ENCODE peak calls at places on chromosomes 7 and 10, in ten cellular contexts. W is lower lobe of right lung, Z is mammary epithelial cell, D is IMR-90, M is breast epithelium, K is Panc1, E is tibial artery, O is GM06990, T is BJ, F is endodermal cell. I is an unnamed sample. For H3K36me3, the result is how much of the 10 kb centered on the place peaks cover.

GRCh38 chr10:63314020-63314419 is 151.8 kb downstream of the JMJD1C start:
- DNase-seq in E (no peak), Z (no peak), F (no peak), W (no peak), K (no peak), T (no peak), O (no peak), D (no peak), M (no peak), I (no peak)

GRCh38 chr7:23175820-23176385 is 5.9 kb upstream of the NUP42 start:
- DNase-seq in Z (no peak), O (no peak), T (no peak), E (no peak), K (no peak), F (no peak), D (no peak), W (no peak), M (no peak), I (no peak)

GRCh38 chr10:21888959-21889358 is 114.6 kb downstream of the DNAJC1 start:
- DNase-seq in E (no peak), D (no peak), O (peak), K (no peak), Z (no peak), T (no peak), F (no peak), M (no peak), W (no peak), I (no peak)

GRCh38 chr7:45171946-45172345 is 14.4 kb downstream of the RAMP3 start:
- DNase-seq in T (no peak), M (no peak), E (no peak), F (peak), D (no peak), Z (no peak), W (peak), K (no peak), O (no peak), I (peak)

GRCh38 chr7:121026577-121027111 is 38.1 kb downstream of the CPED1 start:
- DNase-seq in W (no peak), Z (no peak), K (no peak), E (no peak), F (no peak), M (no peak), O (no peak), D (no peak), T (no peak), I (no peak)

GRCh38 chr10:93208717-93209464 is 135.2 kb downstream of the CYP26A1 start:
- DNase-seq in F (no peak), O (no peak), T (no peak), W (no peak), D (peak), K (no peak), E (no peak), M (peak), Z (peak), I (no peak)

GRCh38 chr7:39202041-39202440 is 224.3 kb downstream of the POU6F2 start:
- DNase-seq in E (no peak), D (no peak), O (no peak), F (no peak), W (no peak), M (no peak), K (no peak), T (no peak), Z (no peak), I (no peak)

GRCh38 chr7:140655511-140656408 is 15.1 kb upstream of the DENND2A start:
- DNase-seq in M (no peak), T (no peak), Z (no peak), O (no peak), K (no peak), D (no peak), W (no peak), E (peak), F (no peak), I (peak)

GRCh38 chr10:21929070-21929469 is 74.5 kb downstream of the DNAJC1 start:
- DNase-seq in O (no peak), Z (peak), D (peak), M (no peak), T (no peak), K (no peak), E (no peak), W (no peak), F (no peak), I (no peak)

GRCh38 chr10:86349474-86349873 is 17.1 kb downstream of the GRID1 start:
- DNase-seq in O (no peak), T (no peak), Z (no peak), M (no peak), W (peak), F (peak), K (no peak), D (no peak), E (no peak), I (peak)

GRCh38 chr7:129492406-129492805 is 9.9 kb upstream of the SMKR1 start:
- DNase-seq in O (no peak), E (no peak), M (no peak), D (no peak), K (no peak), W (no peak), F (no peak), Z (no peak), T (no peak), I (no peak)

GRCh38 chr7:85972504-85973141 is 671.1 kb upstream of the GRM3 start:
- DNase-seq in F (no peak), E (no peak), K (no peak), O (no peak), Z (no peak), D (no peak), T (no peak), M (no peak), W (no peak), I (peak)

GRCh38 chr7:82289889-82290288 is 153.7 kb downstream of the CACNA2D1 start:
- DNase-seq in Z (no peak), D (no peak), M (no peak), T (no peak), W (no peak), K (no peak), O (no peak), E (no peak), F (no peak), I (no peak)

GRCh38 chr10:72097448-72098300 is 9.3 kb upstream of the SPOCK2 start:
- DNase-seq in O (no peak), M (no peak), Z (peak), D (peak), E (no peak), F (no peak), T (peak), W (no peak), K (peak), I (no peak)

GRCh38 chr10:31604141-31604540 is 285.1 kb downstream of the ZEB1 start:
- DNase-seq in M (no peak), K (no peak), W (no peak), E (no peak), D (peak), Z (no peak), T (no peak), F (no peak), O (no peak), I (no peak)

GRCh38 chr7:98282727-98283126 is 1.2 kb downstream of the BRI3 start:
- DNase-seq in O (no peak), W (no peak), D (no peak), T (no peak), K (no peak), E (no peak), F (no peak), M (no peak), Z (no peak), I (no peak)

GRCh38 chr7:21923663-21924062 is 22.0 kb downstream of the CDCA7L start:
- DNase-seq in T (no peak), D (peak), E (no peak), K (no peak), F (peak), Z (no peak), M (no peak), W (no peak), O (no peak), I (no peak)

GRCh38 chr7:125695631-125696030 is 766.0 kb upstream of the POT1 start:
- DNase-seq in K (no peak), T (no peak), O (no peak), M (no peak), E (no peak), Z (no peak), F (no peak), D (no peak), W (no peak), I (no peak)

GRCh38 chr7:133513608-133514007 is 260.7 kb downstream of the EXOC4 start:
- DNase-seq in T (peak), O (no peak), D (peak), Z (no peak), F (no peak), E (no peak), K (no peak), M (no peak), W (no peak), I (no peak)

GRCh38 chr10:112214335-112214941 is 30.9 kb upstream of the GPAM start:
- DNase-seq in T (no peak), K (no peak), Z (no peak), F (no peak), W (no peak), D (no peak), O (no peak), E (no peak), M (no peak), I (no peak)

GRCh38 chr10:71285180-71285545 is 33.9 kb upstream of the SLC29A3 start:
- DNase-seq in W (no peak), O (no peak), E (no peak), M (no peak), Z (peak), T (no peak), F (peak), K (peak), D (peak), I (no peak)

GRCh38 chr10:28958468-28958867 is 281.1 kb downstream of the BAMBI start:
- DNase-seq in M (no peak), D (no peak), T (no peak), F (no peak), Z (no peak), O (no peak), K (no peak), E (no peak), W (no peak), I (no peak)

GRCh38 chr10:69382382-69383117 is 34.2 kb downstream of the TACR2 start:
- DNase-seq in E (no peak), D (peak), Z (peak), K (no peak), O (no peak), W (no peak), F (peak), M (no peak), T (peak), I (no peak)

GRCh38 chr10:16611037-16611436 is 89.4 kb upstream of the C1QL3 start:
- DNase-seq in Z (no peak), O (no peak), K (no peak), E (no peak), F (no peak), T (no peak), M (no peak), D (no peak), W (no peak), I (no peak)

GRCh38 chr10:72802291-72803118 is 91.0 kb upstream of the OIT3 start:
- DNase-seq in Z (peak), K (no peak), E (no peak), T (no peak), D (peak), W (no peak), F (no peak), O (no peak), M (no peak), I (no peak)

GRCh38 chr7:4962872-4963775 is 4.1 kb upstream of the MMD2 start:
- DNase-seq in M (no peak), O (no peak), W (no peak), F (no peak), E (no peak), Z (no peak), K (no peak), D (no peak), T (no peak), I (peak)

GRCh38 chr10:71933651-71934050 is 30.5 kb upstream of the CHST3 start:
- DNase-seq in D (no peak), E (no peak), K (no peak), Z (no peak), T (no peak), M (no peak), W (no peak), O (no peak), F (no peak), I (no peak)

GRCh38 chr7:13321321-13321720 is 633.9 kb downstream of the ARL4A start:
- DNase-seq in W (no peak), Z (no peak), F (no peak), D (no peak), E (no peak), K (no peak), M (no peak), O (no peak), T (no peak), I (no peak)

GRCh38 chr10:12041766-12042408 is 722 bp downstream of the UPF2 start:
- DNase-seq in F (peak), D (peak), M (no peak), E (no peak), T (no peak), Z (peak), O (peak), K (no peak), W (no peak), I (no peak)

GRCh38 chr10:132977807-132978206 is 35.4 kb upstream of the CFAP46 start:
- DNase-seq in W (peak), D (no peak), O (no peak), Z (no peak), M (no peak), E (peak), K (no peak), F (no peak), T (no peak), I (peak)

GRCh38 chr7:150430465-150431085 is 19.9 kb upstream of the GIMAP8 start:
- DNase-seq in E (no peak), D (peak), M (no peak), T (no peak), W (no peak), O (no peak), Z (no peak), F (no peak), K (no peak), I (peak)

DNA sequence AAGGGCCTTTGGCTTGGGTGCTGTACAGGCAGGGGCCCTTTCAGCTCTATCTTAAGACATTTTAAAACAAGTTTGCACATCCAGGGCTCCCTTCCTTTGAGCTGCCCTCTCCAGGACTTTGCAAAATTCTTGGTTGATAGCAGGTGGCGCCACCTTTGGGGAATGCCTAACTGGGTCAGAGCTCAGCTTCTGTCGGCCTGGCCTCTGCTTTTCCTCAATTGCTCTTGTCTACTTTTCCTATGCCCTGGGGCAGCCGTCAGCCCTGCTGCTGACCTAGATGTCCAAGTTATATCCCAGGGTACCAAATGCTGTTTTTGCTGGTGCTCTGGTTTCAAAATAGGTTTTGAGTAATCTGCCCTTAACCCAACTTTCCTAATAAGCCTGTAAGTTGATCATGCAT is 65.8 kb downstream of the APBB1IP start:
- DNase-seq in D (no peak), M (no peak), F (peak), E (no peak), Z (no peak), T (no peak), W (no peak), K (no peak), O (no peak), I (no peak)
- TF ChIP-seq CTCF in D (no peak), M (no peak), F (peak), E (no peak), Z (no peak), T (peak), W (no peak), K (no peak), O (peak), I (no peak)

GRCh38 chr7:157372300-157373232 is 35.8 kb downstream of the DNAJB6 start:
- DNase-seq in D (no peak), E (no peak), T (no peak), M (no peak), Z (no peak), F (no peak), O (no peak), W (no peak), K (no peak), I (no peak)
- H3K36me3 ChIP-seq in D (half or more), E (under half), T (under half), M (under half), Z (under half), F (half or more), O (under half), W (half or more), K (under half), I (half or more)

DNA sequence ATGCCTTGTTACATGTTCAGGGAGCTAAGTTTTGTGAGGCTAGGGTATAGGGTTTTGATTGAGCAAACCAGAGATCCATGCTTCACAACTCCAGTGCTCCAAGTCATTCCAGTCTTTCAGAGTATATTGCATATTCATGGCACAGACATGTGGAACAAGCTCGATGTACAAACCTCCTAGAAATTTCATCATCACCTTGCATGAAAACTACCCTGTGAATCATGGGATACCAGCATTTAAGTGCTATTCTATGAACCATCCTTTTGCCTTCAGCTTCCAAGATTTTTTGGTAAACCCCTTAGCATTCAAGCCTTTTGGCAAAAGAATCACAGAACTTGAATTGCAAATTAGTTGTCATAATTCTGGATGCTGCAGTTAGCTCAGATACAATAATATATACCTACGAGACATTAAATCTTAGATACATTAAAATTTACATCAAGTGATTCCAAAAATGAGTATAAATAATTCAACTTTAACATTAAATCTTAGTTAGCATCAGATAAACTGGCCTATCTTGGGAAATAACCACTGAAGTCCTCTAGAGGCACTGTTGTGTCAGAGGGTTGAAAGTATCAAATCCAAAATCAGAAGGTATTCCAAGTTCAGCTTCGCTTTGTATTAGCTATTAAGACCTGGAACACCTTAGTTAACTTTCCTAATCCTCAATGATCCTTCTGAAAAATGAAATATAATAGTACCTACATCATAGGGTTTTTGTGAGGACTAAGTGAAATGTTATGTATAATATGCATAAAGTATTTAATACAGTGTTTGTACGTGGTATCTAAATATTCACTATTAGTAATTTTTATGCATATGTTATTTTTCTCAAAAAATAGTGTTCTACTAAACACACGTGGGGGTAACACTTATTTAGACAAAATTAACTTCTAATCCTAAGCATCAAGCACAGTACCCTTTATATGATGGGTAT is 55.5 kb upstream of the CABCOCO1 start:
- DNase-seq in O (no peak), Z (no peak), M (no peak), T (no peak), K (no peak), E (no peak), D (no peak), F (no peak), W (no peak), I (no peak)
- TF ChIP-seq CTCF in O (peak), Z (peak), M (no peak), T (peak), K (peak), E (peak), D (peak), F (peak), W (peak), I (peak)

GRCh38 chr7:156604836-156605695 is 35.5 kb upstream of the RNF32 start:
- DNase-seq in T (no peak), D (no peak), E (no peak), F (no peak), W (no peak), M (no peak), O (no peak), Z (peak), K (no peak), I (no peak)

GRCh38 chr7:156606135-156606534 is 34.4 kb upstream of the RNF32 start:
- DNase-seq in D (no peak), O (no peak), W (no peak), M (no peak), K (no peak), F (no peak), Z (no peak), T (no peak), E (no peak), I (no peak)

GRCh38 chr7:156607332-156608175 is 33.0 kb upstream of the RNF32 start:
- DNase-seq in O (no peak), M (no peak), F (no peak), W (no peak), Z (no peak), T (no peak), E (no peak), K (no peak), D (peak), I (no peak)

GRCh38 chr7:156608176-156608478 is 32.4 kb upstream of the RNF32 start:
- DNase-seq in T (no peak), E (no peak), W (no peak), D (no peak), Z (no peak), M (no peak), F (no peak), K (no peak), O (no peak), I (no peak)

GRCh38 chr7:156606618-156607331 is 33.8 kb upstream of the RNF32 start:
- DNase-seq in Z (no peak), O (no peak), M (no peak), W (no peak), K (no peak), T (no peak), F (no peak), E (no peak), D (no peak), I (no peak)
- H3K36me3 ChIP-seq in Z (under half), O (under half), M (under half), W (under half), K (under half), T (under half), F (under half), E (under half), D (under half), I (under half)

GRCh38 chr10:46541017-46541661 is 15.3 kb downstream of the GPRIN2 start:
- DNase-seq in K (no peak), F (peak), D (no peak), Z (no peak), O (no peak), E (peak), M (no peak), W (peak), T (no peak), I (peak)
- TF ChIP-seq CTCF in K (no peak), F (peak), D (no peak), Z (no peak), O (no peak), E (no peak), M (no peak), W (peak), T (peak), I (peak)

DNA sequence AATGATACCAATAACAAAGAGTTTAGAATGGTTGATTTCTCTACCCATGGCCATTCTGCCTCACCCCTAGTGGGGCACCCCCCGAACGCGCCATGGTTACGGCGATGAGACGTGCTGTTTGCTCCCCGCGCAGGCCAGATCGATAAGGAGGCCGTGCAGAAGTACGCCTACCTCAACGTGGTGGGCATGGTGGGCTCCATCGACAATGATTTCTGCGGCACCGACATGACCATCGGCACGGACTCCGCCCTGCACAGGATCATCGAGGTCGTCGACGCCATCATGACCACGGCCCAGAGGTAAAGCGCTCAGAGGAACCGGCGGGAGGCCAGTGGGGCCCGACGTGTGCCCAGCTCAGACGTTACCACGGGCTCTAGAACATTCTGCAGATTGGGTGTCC is 36.3 kb downstream of the PFKP start:
- DNase-seq in W (no peak), Z (no peak), M (no peak), F (no peak), O (no peak), E (no peak), D (no peak), T (no peak), K (no peak), I (no peak)
- H3K36me3 ChIP-seq in W (under half), Z (under half), M (under half), F (under half), O (under half), E (under half), D (half or more), T (under half), K (under half), I (under half)

GRCh38 chr7:44066494-44067063 is 1.2 kb upstream of the PGAM2 start:
- DNase-seq in T (no peak), D (no peak), W (peak), K (no peak), M (no peak), Z (no peak), F (no peak), O (no peak), E (peak), I (peak)

GRCh38 chr7:44067064-44067951 is 1.9 kb upstream of the PGAM2 start:
- DNase-seq in D (no peak), K (no peak), E (peak), T (no peak), O (no peak), W (peak), M (no peak), Z (no peak), F (no peak), I (peak)

GRCh38 chr7:44065431-44066110 is at the start of gene PGAM2:
- DNase-seq in M (no peak), Z (no peak), O (no peak), F (peak), W (peak), E (peak), D (no peak), T (no peak), K (no peak), I (peak)

GRCh38 chr7:44066111-44066460 is 719 bp upstream of the PGAM2 start:
- DNase-seq in K (no peak), O (no peak), Z (no peak), T (no peak), E (no peak), D (no peak), W (no peak), F (no peak), M (no peak), I (peak)

GRCh38 chr7:44068054-44068453 is 2.7 kb upstream of the PGAM2 start:
- DNase-seq in W (peak), D (peak), T (no peak), Z (no peak), F (no peak), O (no peak), M (no peak), K (no peak), E (peak), I (no peak)
- TF ChIP-seq CTCF in W (no peak), D (no peak), T (no peak), Z (no peak), F (no peak), O (peak), M (no peak), K (no peak), E (no peak), I (no peak)

I was measured in upper lobe of right lung.